ENCODE peak calls at places on chromosome 19, in four cellular contexts. C is HepG2, U is GM12878, O is WTC11. Q is an unnamed sample.

GRCh38 chr19:1634242-1634937 is 18.0 kb downstream of the TCF3 start:
- DNase-seq in O (no peak), C (no peak), U (no peak), Q (no peak)

GRCh38 chr19:30780456-30780855 is 408.3 kb downstream of the ZNF536 start:
- DNase-seq in C (no peak), O (no peak), U (no peak), Q (no peak)

GRCh38 chr19:990119-990571 is 6.0 kb downstream of the WDR18 start:
- DNase-seq in O (peak), C (no peak), U (no peak), Q (no peak)

GRCh38 chr19:55493650-55494171 is 5.5 kb downstream of the SSC5D start:
- DNase-seq in C (no peak), U (no peak), O (no peak), Q (no peak)

GRCh38 chr19:16325671-16326400 is 1.2 kb downstream of the KLF2 start:
- DNase-seq in O (peak), C (no peak), U (no peak), Q (no peak)

GRCh38 chr19:32223595-32224370 is 121.6 kb upstream of the ZNF507 start:
- DNase-seq in C (no peak), O (peak), U (no peak), Q (no peak)

GRCh38 chr19:46533085-46534081 is 37.7 kb upstream of the PNMA8B start:
- DNase-seq in O (peak), U (no peak), C (no peak), Q (no peak)

GRCh38 chr19:21084343-21084742 is 2.3 kb downstream of the ZNF714 start:
- DNase-seq in C (no peak), U (peak), O (no peak), Q (no peak)

GRCh38 chr19:51702754-51703654 is 9.9 kb downstream of the SPACA6 start:
- DNase-seq in O (peak), C (no peak), U (no peak), Q (peak)

GRCh38 chr19:50516859-50517703 is 3.4 kb upstream of the ASPDH start:
- DNase-seq in U (no peak), C (no peak), O (no peak), Q (no peak)

GRCh38 chr19:2569596-2570465 is 93.9 kb downstream of the GADD45B start:
- DNase-seq in C (no peak), U (no peak), O (no peak), Q (no peak)

GRCh38 chr19:41376241-41376997 is at the start of gene TMEM91:
- DNase-seq in U (no peak), O (peak), C (no peak), Q (no peak)

GRCh38 chr19:52453324-52454094 is at the start of gene ZNF578:
- DNase-seq in U (no peak), C (no peak), O (peak), Q (peak)

GRCh38 chr19:588758-589692 is 656 bp upstream of the HCN2 start:
- DNase-seq in O (no peak), U (no peak), C (no peak), Q (no peak)

GRCh38 chr19:3125900-3126524 is 9.8 kb upstream of the GNA15 start:
- DNase-seq in U (no peak), O (peak), C (peak), Q (peak)

GRCh38 chr19:7831452-7831851 is 1.4 kb downstream of the EVI5L start:
- DNase-seq in O (peak), C (peak), U (no peak), Q (peak)

GRCh38 chr19:55158848-55159793 is 1.6 kb upstream of the TNNI3 start:
- DNase-seq in C (no peak), U (no peak), O (peak), Q (peak)

GRCh38 chr19:44684892-44685847 is 13.8 kb upstream of the CEACAM16 start:
- DNase-seq in O (no peak), U (no peak), C (peak), Q (peak)
- TF ChIP-seq NR2C2 in O (no peak), U (no peak), C (no peak), Q (no peak)

GRCh38 chr19:47539747-47540311 is 25.0 kb upstream of the NAPA start:
- DNase-seq in U (no peak), O (no peak), C (no peak), Q (no peak)

GRCh38 chr19:47542030-47542475 is 27.2 kb upstream of the NAPA start:
- DNase-seq in U (no peak), C (no peak), O (no peak), Q (no peak)

GRCh38 chr19:47541507-47541906 is 26.6 kb upstream of the NAPA start:
- DNase-seq in C (no peak), U (peak), O (no peak), Q (no peak)

GRCh38 chr19:47538812-47539211 is 23.9 kb upstream of the NAPA start:
- DNase-seq in C (no peak), U (no peak), O (no peak), Q (no peak)

GRCh38 chr19:47540748-47541147 is 25.9 kb upstream of the NAPA start:
- DNase-seq in O (peak), U (no peak), C (peak), Q (peak)
- TF ChIP-seq MAX in O (no peak), U (no peak), C (no peak), Q (no peak)

DNA sequence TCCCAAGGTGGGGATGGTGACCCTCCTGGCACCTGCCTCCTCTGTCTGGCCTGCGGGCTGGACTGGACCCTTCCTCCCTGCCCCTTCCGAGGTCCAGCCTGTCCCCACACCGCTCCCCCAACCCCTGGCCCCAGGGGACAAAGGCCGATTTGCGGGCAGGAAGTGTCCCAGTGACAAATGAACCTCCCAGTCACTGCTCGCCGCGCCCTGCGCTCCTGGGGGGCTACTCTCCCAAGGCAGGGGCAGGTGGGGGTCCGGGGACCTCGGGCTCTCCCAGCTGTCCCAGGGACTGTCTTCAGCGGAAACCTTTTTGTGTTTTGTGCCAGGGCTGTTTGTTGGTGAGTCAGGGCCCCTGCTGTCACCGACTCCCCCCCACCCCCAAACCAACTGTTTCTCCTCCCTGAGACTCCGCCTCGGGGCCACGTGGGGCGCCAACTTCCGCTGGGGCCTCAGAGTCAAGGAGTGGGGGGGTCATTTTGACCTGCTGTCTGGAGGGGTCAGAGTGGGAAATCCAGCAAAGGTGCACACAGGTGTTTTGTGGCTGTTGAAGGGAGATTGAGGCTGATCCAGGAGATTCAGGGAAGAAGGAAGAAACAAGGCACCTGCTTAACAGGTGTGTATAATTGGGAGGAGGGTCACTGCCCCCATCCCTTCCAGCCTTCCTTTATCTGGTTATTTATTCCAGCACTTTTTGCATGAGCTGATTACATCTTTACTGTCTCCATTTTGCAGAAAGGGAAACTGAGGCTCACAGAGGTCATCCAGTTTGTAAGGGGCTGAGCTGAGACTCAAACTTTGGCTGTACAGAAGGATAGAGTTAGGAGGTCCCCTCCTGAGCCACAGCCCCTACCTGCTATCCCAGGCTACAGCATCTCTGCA is 831 bp downstream of the PGPEP1 start:
- DNase-seq in O (peak), C (peak), U (no peak), Q (peak)
- TF ChIP-seq NR2C2 in O (no peak), C (peak), U (no peak), Q (peak)

GRCh38 chr19:35347171-35347929 is at the start of gene FFAR1:
- DNase-seq in O (no peak), C (no peak), U (peak), Q (no peak)
- TF ChIP-seq MAX in O (no peak), C (no peak), U (peak), Q (no peak)

GRCh38 chr19:47697863-47698609 is 15.2 kb upstream of the EHD2 start:
- DNase-seq in O (peak), U (peak), C (peak), Q (peak)
- TF ChIP-seq NR2C2 in O (no peak), U (no peak), C (no peak), Q (no peak)

GRCh38 chr19:10818306-10819123 is 17.5 kb downstream of the TMED1 start:
- DNase-seq in C (no peak), U (no peak), O (no peak), Q (no peak)
- TF ChIP-seq MAX in C (no peak), U (no peak), O (no peak), Q (no peak)

DNA sequence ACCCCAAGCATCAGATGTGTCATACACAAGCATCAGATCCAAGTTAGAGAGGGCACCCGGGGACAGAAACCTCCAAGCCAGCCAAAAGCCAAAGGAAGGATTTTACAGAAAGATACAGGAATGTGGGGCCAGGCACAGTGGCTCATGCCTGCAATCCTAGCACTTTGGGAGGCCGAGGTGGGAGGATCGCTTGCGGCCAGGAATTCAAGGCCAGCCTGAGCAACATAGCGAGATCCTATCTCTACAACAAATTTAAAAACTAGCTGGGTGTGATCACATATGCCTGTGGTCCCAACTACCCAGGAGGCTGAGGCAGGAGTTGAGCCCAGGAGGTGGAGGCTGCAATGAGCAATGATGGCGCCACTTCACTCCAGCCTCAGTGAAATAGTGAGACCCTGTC is 1.8 kb upstream of the PVR start:
- DNase-seq in U (no peak), O (no peak), C (no peak), Q (no peak)
- TF ChIP-seq NR2C2 in U (no peak), O (no peak), C (no peak), Q (no peak)

GRCh38 chr19:40147693-40148347 is 43.4 kb upstream of the MAP3K10 start:
- DNase-seq in U (no peak), C (no peak), O (peak), Q (no peak)
- TF ChIP-seq MAX in U (no peak), C (no peak), O (no peak), Q (no peak)

GRCh38 chr19:43777163-43777700 is 3.5 kb downstream of the KCNN4 start:
- DNase-seq in O (no peak), U (no peak), C (no peak), Q (peak)

GRCh38 chr19:43773725-43774102 is 7.1 kb downstream of the KCNN4 start:
- DNase-seq in C (no peak), O (peak), U (no peak), Q (peak)

GRCh38 chr19:43776285-43776684 is 4.5 kb downstream of the KCNN4 start:
- DNase-seq in O (no peak), C (no peak), U (no peak), Q (peak)

GRCh38 chr19:43775299-43775890 is 5.4 kb downstream of the KCNN4 start:
- DNase-seq in O (no peak), C (no peak), U (no peak), Q (no peak)

GRCh38 chr19:43774103-43774939 is 6.5 kb downstream of the KCNN4 start:
- DNase-seq in C (peak), O (peak), U (no peak), Q (peak)
- TF ChIP-seq NR2C2 in C (peak), O (no peak), U (no peak), Q (peak)